ENCODE peak calls at places on chromosomes 16 and 17, in four cellular contexts. B, Z, F and P are unnamed samples.

GRCh38 chr17:29592850-29593545 is at the start of gene ANKRD13B:
- DNase-seq in B (peak; percentile 90), Z (no peak), F (peak; percentile 41), P (peak; percentile 13)

GRCh38 chr17:4554441-4554996 is 665 bp downstream of the MYBBP1A start:
- DNase-seq in B (no peak), Z (no peak), F (no peak), P (no peak)

GRCh38 chr16:81522141-81522701 is 77.6 kb downstream of the CMIP start:
- DNase-seq in B (peak; percentile 65), Z (no peak), F (peak; percentile 46), P (peak; percentile 54)

GRCh38 chr16:4692460-4693295 is 684 bp upstream of the NUDT16L1 start:
- DNase-seq in B (peak; percentile 82), Z (no peak), F (no peak), P (no peak)

GRCh38 chr16:411576-412265 is 10.0 kb downstream of the DECR2 start:
- DNase-seq in B (no peak), Z (no peak), F (no peak), P (no peak)

GRCh38 chr16:76265434-76266045 is 11.7 kb upstream of the CNTNAP4 start:
- DNase-seq in B (no peak), Z (no peak), F (peak; percentile 62), P (peak; percentile 71)

GRCh38 chr17:27069842-27070508 is 223.9 kb upstream of the WSB1 start:
- DNase-seq in B (no peak), Z (no peak), F (no peak), P (no peak)

GRCh38 chr16:4624827-4625616 is 396 bp downstream of the MGRN1 start:
- DNase-seq in B (peak; percentile 95), Z (no peak), F (peak; percentile 49), P (peak; percentile 61)

GRCh38 chr16:46948548-46949166 is 24.8 kb downstream of the DNAJA2 start:
- DNase-seq in B (no peak), Z (no peak), F (no peak), P (no peak)

GRCh38 chr16:89861648-89862047 is 11.7 kb upstream of the TCF25 start:
- DNase-seq in B (no peak), Z (no peak), F (no peak), P (no peak)

GRCh38 chr16:14559809-14560227 is 70.2 kb downstream of the PARN start:
- DNase-seq in B (no peak), Z (no peak), F (no peak), P (no peak)

GRCh38 chr16:68978303-68978954 is 127.0 kb upstream of the HAS3 start:
- DNase-seq in B (no peak), Z (no peak), F (no peak), P (no peak)

GRCh38 chr16:56911771-56912541 is 20.0 kb upstream of the HERPUD1 start:
- DNase-seq in B (peak; percentile 89), Z (no peak), F (no peak), P (no peak)

GRCh38 chr16:30184430-30185140 is 1.2 kb downstream of the CORO1A start:
- DNase-seq in B (peak; percentile 94), Z (no peak), F (no peak), P (peak; percentile 14)

GRCh38 chr17:82863941-82864720 is 24.3 kb upstream of the ZNF750 start:
- DNase-seq in B (peak; percentile 89), Z (peak; percentile 12), F (no peak), P (peak; percentile 30)

GRCh38 chr17:78885956-78886355 is 17.0 kb downstream of the CEP295NL start:
- DNase-seq in B (no peak), Z (no peak), F (peak; percentile 24), P (peak; percentile 42)

GRCh38 chr16:50323335-50324011 is 45.3 kb downstream of the BRD7 start:
- DNase-seq in B (peak; percentile 52), Z (no peak), F (no peak), P (peak; percentile 43)

GRCh38 chr17:51850206-51850605 is 308.3 kb downstream of the CA10 start:
- DNase-seq in B (no peak), Z (no peak), F (no peak), P (peak; percentile 19)

GRCh38 chr17:64202683-64203430 is 60.2 kb downstream of the TEX2 start:
- DNase-seq in B (no peak), Z (peak; percentile 67), F (no peak), P (no peak)

GRCh38 chr17:37107406-37108083 is 158.8 kb downstream of the AATF start:
- DNase-seq in B (no peak), Z (no peak), F (no peak), P (no peak)

GRCh38 chr16:14509055-14509454 is 121.0 kb downstream of the PARN start:
- DNase-seq in B (no peak), Z (no peak), F (no peak), P (no peak)